ENCODE peak calls at places on chromosomes 4 and X, in four cellular contexts. One of them, this sample, is unnamed.

GRCh38 chr4:42397256-42397634 is at the start of gene SHISA3:
- DNase-seq in activated CD4-positive, alpha-beta T cell treated with anti-CD3 and anti-CD28 coated beads, Interleukin-2, amount 50 U/mL, for 1 hour: no peak
- DNase-seq in mucosa of gallbladder: no peak
- DNase-seq in activated CD8-positive, alpha-beta T cell treated with anti-CD3 and anti-CD28 coated beads for 36 hours: peak; percentile 50
- DNase-seq in this sample: no peak

GRCh38 chrX:19791562-19791961 is 95.8 kb downstream of the SH3KBP1 start:
- DNase-seq in activated CD4-positive, alpha-beta T cell treated with anti-CD3 and anti-CD28 coated beads, Interleukin-2, amount 50 U/mL, for 1 hour: no peak
- DNase-seq in mucosa of gallbladder: no peak
- DNase-seq in activated CD8-positive, alpha-beta T cell treated with anti-CD3 and anti-CD28 coated beads for 36 hours: no peak
- DNase-seq in this sample: no peak

GRCh38 chr4:113823291-113823659 is 61.7 kb upstream of the CAMK2D start:
- DNase-seq in activated CD4-positive, alpha-beta T cell treated with anti-CD3 and anti-CD28 coated beads, Interleukin-2, amount 50 U/mL, for 1 hour: no peak
- DNase-seq in mucosa of gallbladder: no peak
- DNase-seq in activated CD8-positive, alpha-beta T cell treated with anti-CD3 and anti-CD28 coated beads for 36 hours: peak; percentile 21
- DNase-seq in this sample: peak; percentile 42

GRCh38 chr4:119816473-119816872 is 187.9 kb upstream of the PDE5A start:
- DNase-seq in activated CD4-positive, alpha-beta T cell treated with anti-CD3 and anti-CD28 coated beads, Interleukin-2, amount 50 U/mL, for 1 hour: no peak
- DNase-seq in mucosa of gallbladder: no peak
- DNase-seq in activated CD8-positive, alpha-beta T cell treated with anti-CD3 and anti-CD28 coated beads for 36 hours: no peak
- DNase-seq in this sample: no peak

GRCh38 chr4:102388636-102389035 is 43.4 kb upstream of the SLC39A8 start:
- DNase-seq in activated CD4-positive, alpha-beta T cell treated with anti-CD3 and anti-CD28 coated beads, Interleukin-2, amount 50 U/mL, for 1 hour: no peak
- DNase-seq in mucosa of gallbladder: no peak
- DNase-seq in activated CD8-positive, alpha-beta T cell treated with anti-CD3 and anti-CD28 coated beads for 36 hours: no peak
- DNase-seq in this sample: no peak

GRCh38 chrX:65035451-65035779 is 59.2 kb upstream of the ZC4H2 start:
- DNase-seq in activated CD4-positive, alpha-beta T cell treated with anti-CD3 and anti-CD28 coated beads, Interleukin-2, amount 50 U/mL, for 1 hour: no peak
- DNase-seq in mucosa of gallbladder: no peak
- DNase-seq in activated CD8-positive, alpha-beta T cell treated with anti-CD3 and anti-CD28 coated beads for 36 hours: no peak
- DNase-seq in this sample: no peak

GRCh38 chr4:177386416-177386815 is 55.8 kb downstream of the AGA start:
- DNase-seq in activated CD4-positive, alpha-beta T cell treated with anti-CD3 and anti-CD28 coated beads, Interleukin-2, amount 50 U/mL, for 1 hour: no peak
- DNase-seq in mucosa of gallbladder: no peak
- DNase-seq in activated CD8-positive, alpha-beta T cell treated with anti-CD3 and anti-CD28 coated beads for 36 hours: no peak
- DNase-seq in this sample: no peak

GRCh38 chrX:111151764-111152163 is 55.8 kb downstream of the PAK3 start:
- DNase-seq in activated CD4-positive, alpha-beta T cell treated with anti-CD3 and anti-CD28 coated beads, Interleukin-2, amount 50 U/mL, for 1 hour: no peak
- DNase-seq in mucosa of gallbladder: no peak
- DNase-seq in activated CD8-positive, alpha-beta T cell treated with anti-CD3 and anti-CD28 coated beads for 36 hours: no peak
- DNase-seq in this sample: no peak

GRCh38 chr4:147583876-147584275 is 33.3 kb upstream of the TMEM184C start:
- DNase-seq in activated CD4-positive, alpha-beta T cell treated with anti-CD3 and anti-CD28 coated beads, Interleukin-2, amount 50 U/mL, for 1 hour: no peak
- DNase-seq in mucosa of gallbladder: no peak
- DNase-seq in activated CD8-positive, alpha-beta T cell treated with anti-CD3 and anti-CD28 coated beads for 36 hours: no peak
- DNase-seq in this sample: no peak

GRCh38 chr4:1815096-1815996 is 22.3 kb downstream of the FGFR3 start:
- DNase-seq in activated CD4-positive, alpha-beta T cell treated with anti-CD3 and anti-CD28 coated beads, Interleukin-2, amount 50 U/mL, for 1 hour: no peak
- DNase-seq in mucosa of gallbladder: no peak
- DNase-seq in activated CD8-positive, alpha-beta T cell treated with anti-CD3 and anti-CD28 coated beads for 36 hours: no peak
- DNase-seq in this sample: no peak

GRCh38 chr4:146514651-146515379 is 6.9 kb downstream of the SLC10A7 start:
- DNase-seq in activated CD4-positive, alpha-beta T cell treated with anti-CD3 and anti-CD28 coated beads, Interleukin-2, amount 50 U/mL, for 1 hour: no peak
- DNase-seq in mucosa of gallbladder: no peak
- DNase-seq in activated CD8-positive, alpha-beta T cell treated with anti-CD3 and anti-CD28 coated beads for 36 hours: no peak
- DNase-seq in this sample: peak; percentile 57

GRCh38 chr4:20195071-20195885 is 56.4 kb upstream of the SLIT2 start:
- DNase-seq in activated CD4-positive, alpha-beta T cell treated with anti-CD3 and anti-CD28 coated beads, Interleukin-2, amount 50 U/mL, for 1 hour: no peak
- DNase-seq in mucosa of gallbladder: no peak
- DNase-seq in activated CD8-positive, alpha-beta T cell treated with anti-CD3 and anti-CD28 coated beads for 36 hours: no peak
- DNase-seq in this sample: no peak

GRCh38 chr4:86387013-86387412 is 27.2 kb upstream of the MAPK10 start:
- DNase-seq in activated CD4-positive, alpha-beta T cell treated with anti-CD3 and anti-CD28 coated beads, Interleukin-2, amount 50 U/mL, for 1 hour: no peak
- DNase-seq in mucosa of gallbladder: no peak
- DNase-seq in activated CD8-positive, alpha-beta T cell treated with anti-CD3 and anti-CD28 coated beads for 36 hours: no peak
- DNase-seq in this sample: no peak

GRCh38 chr4:71472946-71473345 is 134.1 kb downstream of the SLC4A4 start:
- DNase-seq in activated CD4-positive, alpha-beta T cell treated with anti-CD3 and anti-CD28 coated beads, Interleukin-2, amount 50 U/mL, for 1 hour: no peak
- DNase-seq in mucosa of gallbladder: no peak
- DNase-seq in activated CD8-positive, alpha-beta T cell treated with anti-CD3 and anti-CD28 coated beads for 36 hours: no peak
- DNase-seq in this sample: no peak

GRCh38 chrX:115949900-115950822 is 220.4 kb upstream of the AGTR2 start:
- DNase-seq in activated CD4-positive, alpha-beta T cell treated with anti-CD3 and anti-CD28 coated beads, Interleukin-2, amount 50 U/mL, for 1 hour: no peak
- DNase-seq in mucosa of gallbladder: peak; percentile 32
- DNase-seq in activated CD8-positive, alpha-beta T cell treated with anti-CD3 and anti-CD28 coated beads for 36 hours: no peak
- DNase-seq in this sample: no peak

GRCh38 chrX:47583240-47583861 is 1.1 kb downstream of the TIMP1 start:
- DNase-seq in activated CD4-positive, alpha-beta T cell treated with anti-CD3 and anti-CD28 coated beads, Interleukin-2, amount 50 U/mL, for 1 hour: no peak
- DNase-seq in mucosa of gallbladder: no peak
- DNase-seq in activated CD8-positive, alpha-beta T cell treated with anti-CD3 and anti-CD28 coated beads for 36 hours: no peak
- DNase-seq in this sample: no peak

GRCh38 chr4:20591571-20592455 is 108.4 kb upstream of the PACRGL start:
- DNase-seq in activated CD4-positive, alpha-beta T cell treated with anti-CD3 and anti-CD28 coated beads, Interleukin-2, amount 50 U/mL, for 1 hour: no peak
- DNase-seq in mucosa of gallbladder: no peak
- DNase-seq in activated CD8-positive, alpha-beta T cell treated with anti-CD3 and anti-CD28 coated beads for 36 hours: no peak
- DNase-seq in this sample: no peak

GRCh38 chr4:7367361-7367760 is 67.4 kb downstream of the PSAPL1 start:
- DNase-seq in activated CD4-positive, alpha-beta T cell treated with anti-CD3 and anti-CD28 coated beads, Interleukin-2, amount 50 U/mL, for 1 hour: no peak
- DNase-seq in mucosa of gallbladder: no peak
- DNase-seq in activated CD8-positive, alpha-beta T cell treated with anti-CD3 and anti-CD28 coated beads for 36 hours: no peak
- DNase-seq in this sample: no peak

GRCh38 chr4:8762356-8762755 is 109.3 kb downstream of the HMX1 start:
- DNase-seq in activated CD4-positive, alpha-beta T cell treated with anti-CD3 and anti-CD28 coated beads, Interleukin-2, amount 50 U/mL, for 1 hour: no peak
- DNase-seq in mucosa of gallbladder: no peak
- DNase-seq in activated CD8-positive, alpha-beta T cell treated with anti-CD3 and anti-CD28 coated beads for 36 hours: no peak
- DNase-seq in this sample: no peak

GRCh38 chrX:18353931-18354368 is 538 bp downstream of the SCML2 start:
- DNase-seq in activated CD4-positive, alpha-beta T cell treated with anti-CD3 and anti-CD28 coated beads, Interleukin-2, amount 50 U/mL, for 1 hour: peak; percentile 4
- DNase-seq in mucosa of gallbladder: no peak
- DNase-seq in activated CD8-positive, alpha-beta T cell treated with anti-CD3 and anti-CD28 coated beads for 36 hours: peak; percentile 20
- DNase-seq in this sample: peak; percentile 47

GRCh38 chr4:26713563-26714145 is 129.8 kb downstream of the TBC1D19 start:
- DNase-seq in activated CD4-positive, alpha-beta T cell treated with anti-CD3 and anti-CD28 coated beads, Interleukin-2, amount 50 U/mL, for 1 hour: no peak
- DNase-seq in mucosa of gallbladder: no peak
- DNase-seq in activated CD8-positive, alpha-beta T cell treated with anti-CD3 and anti-CD28 coated beads for 36 hours: no peak
- DNase-seq in this sample: no peak

GRCh38 chrX:57286507-57287251 is at the start of gene FAAH2:
- DNase-seq in activated CD4-positive, alpha-beta T cell treated with anti-CD3 and anti-CD28 coated beads, Interleukin-2, amount 50 U/mL, for 1 hour: peak; percentile 65
- DNase-seq in mucosa of gallbladder: peak; percentile 67
- DNase-seq in activated CD8-positive, alpha-beta T cell treated with anti-CD3 and anti-CD28 coated beads for 36 hours: peak; percentile 56
- DNase-seq in this sample: peak; percentile 12

GRCh38 chrX:149572743-149573142 is 14.5 kb downstream of the MAGEA9B start:
- DNase-seq in activated CD4-positive, alpha-beta T cell treated with anti-CD3 and anti-CD28 coated beads, Interleukin-2, amount 50 U/mL, for 1 hour: no peak
- DNase-seq in mucosa of gallbladder: no peak
- DNase-seq in activated CD8-positive, alpha-beta T cell treated with anti-CD3 and anti-CD28 coated beads for 36 hours: no peak
- DNase-seq in this sample: no peak

GRCh38 chrX:153624196-153625091 is 22.6 kb upstream of the DUSP9 start:
- DNase-seq in activated CD4-positive, alpha-beta T cell treated with anti-CD3 and anti-CD28 coated beads, Interleukin-2, amount 50 U/mL, for 1 hour: no peak
- DNase-seq in mucosa of gallbladder: no peak
- DNase-seq in activated CD8-positive, alpha-beta T cell treated with anti-CD3 and anti-CD28 coated beads for 36 hours: no peak
- DNase-seq in this sample: no peak

GRCh38 chr4:149997881-149998421 is 80.3 kb upstream of the DCLK2 start:
- DNase-seq in activated CD4-positive, alpha-beta T cell treated with anti-CD3 and anti-CD28 coated beads, Interleukin-2, amount 50 U/mL, for 1 hour: no peak
- DNase-seq in mucosa of gallbladder: no peak
- DNase-seq in activated CD8-positive, alpha-beta T cell treated with anti-CD3 and anti-CD28 coated beads for 36 hours: no peak
- DNase-seq in this sample: no peak

GRCh38 chr4:155582971-155583437 is 83.6 kb upstream of the GUCY1A1 start:
- DNase-seq in activated CD4-positive, alpha-beta T cell treated with anti-CD3 and anti-CD28 coated beads, Interleukin-2, amount 50 U/mL, for 1 hour: no peak
- DNase-seq in mucosa of gallbladder: no peak
- DNase-seq in activated CD8-positive, alpha-beta T cell treated with anti-CD3 and anti-CD28 coated beads for 36 hours: peak; percentile 32
- DNase-seq in this sample: no peak

GRCh38 chr4:6349896-6350295 is 80.2 kb downstream of the WFS1 start:
- DNase-seq in activated CD4-positive, alpha-beta T cell treated with anti-CD3 and anti-CD28 coated beads, Interleukin-2, amount 50 U/mL, for 1 hour: no peak
- DNase-seq in mucosa of gallbladder: no peak
- DNase-seq in activated CD8-positive, alpha-beta T cell treated with anti-CD3 and anti-CD28 coated beads for 36 hours: no peak
- DNase-seq in this sample: no peak